ENCODE peak calls at places on chromosomes 1 and 21, in nine cellular contexts. One of them, this sample, is unnamed.

GRCh38 chr1:206142770-206143169 is 25.6 kb upstream of the AVPR1B start:
- DNase-seq in testis: no peak
- DNase-seq in pons: no peak
- DNase-seq in RWPE1: no peak
- DNase-seq in GM13977: no peak
- DNase-seq in NCI-H774: no peak
- DNase-seq in H9: no peak
- DNase-seq in SHP77: no peak
- DNase-seq in activated CD4-positive, CD25-positive, alpha-beta regulatory T cell treated with anti-CD3 and anti-CD28 coated beads, Interleukin-2, amount 50 U/mL, for 72 hours: no peak
- DNase-seq in this sample: no peak

GRCh38 chr1:30786264-30786991 is 28.9 kb upstream of the LAPTM5 start:
- DNase-seq in testis: no peak
- DNase-seq in pons: peak; percentile 79
- DNase-seq in RWPE1: no peak
- DNase-seq in GM13977: no peak
- DNase-seq in NCI-H774: no peak
- DNase-seq in H9: no peak
- DNase-seq in SHP77: no peak
- DNase-seq in activated CD4-positive, CD25-positive, alpha-beta regulatory T cell treated with anti-CD3 and anti-CD28 coated beads, Interleukin-2, amount 50 U/mL, for 72 hours: no peak
- DNase-seq in this sample: no peak

GRCh38 chr1:6443339-6444115 is 19.0 kb downstream of the ESPN start:
- DNase-seq in testis: no peak
- DNase-seq in pons: no peak
- DNase-seq in RWPE1: no peak
- DNase-seq in GM13977: no peak
- DNase-seq in NCI-H774: no peak
- DNase-seq in H9: no peak
- DNase-seq in SHP77: no peak
- DNase-seq in activated CD4-positive, CD25-positive, alpha-beta regulatory T cell treated with anti-CD3 and anti-CD28 coated beads, Interleukin-2, amount 50 U/mL, for 72 hours: no peak
- DNase-seq in this sample: no peak

GRCh38 chr21:34992736-34993135 is 56.4 kb downstream of the RUNX1 start:
- DNase-seq in testis: no peak
- DNase-seq in pons: no peak
- DNase-seq in RWPE1: no peak
- DNase-seq in GM13977: no peak
- DNase-seq in NCI-H774: no peak
- DNase-seq in H9: no peak
- DNase-seq in SHP77: no peak
- DNase-seq in activated CD4-positive, CD25-positive, alpha-beta regulatory T cell treated with anti-CD3 and anti-CD28 coated beads, Interleukin-2, amount 50 U/mL, for 72 hours: no peak
- DNase-seq in this sample: no peak

GRCh38 chr1:41006942-41007865 is 14.3 kb downstream of the SLFNL1 start:
- DNase-seq in testis: no peak
- DNase-seq in pons: no peak
- DNase-seq in RWPE1: peak; percentile 94
- DNase-seq in GM13977: no peak
- DNase-seq in NCI-H774: no peak
- DNase-seq in H9: no peak
- DNase-seq in SHP77: no peak
- DNase-seq in activated CD4-positive, CD25-positive, alpha-beta regulatory T cell treated with anti-CD3 and anti-CD28 coated beads, Interleukin-2, amount 50 U/mL, for 72 hours: no peak
- DNase-seq in this sample: no peak

GRCh38 chr1:212979340-212980122 is 29.2 kb downstream of the VASH2 start:
- DNase-seq in testis: no peak
- DNase-seq in pons: no peak
- DNase-seq in RWPE1: no peak
- DNase-seq in GM13977: peak; percentile 66
- DNase-seq in NCI-H774: no peak
- DNase-seq in H9: peak; percentile 23
- DNase-seq in SHP77: no peak
- DNase-seq in activated CD4-positive, CD25-positive, alpha-beta regulatory T cell treated with anti-CD3 and anti-CD28 coated beads, Interleukin-2, amount 50 U/mL, for 72 hours: no peak
- DNase-seq in this sample: no peak

GRCh38 chr1:27528701-27529637 is 39.0 kb upstream of the WASF2 start:
- DNase-seq in testis: peak; percentile 92
- DNase-seq in pons: peak; percentile 72
- DNase-seq in RWPE1: no peak
- DNase-seq in GM13977: no peak
- DNase-seq in NCI-H774: peak; percentile 24
- DNase-seq in H9: no peak
- DNase-seq in SHP77: peak; percentile 71
- DNase-seq in activated CD4-positive, CD25-positive, alpha-beta regulatory T cell treated with anti-CD3 and anti-CD28 coated beads, Interleukin-2, amount 50 U/mL, for 72 hours: no peak
- DNase-seq in this sample: peak; percentile 64

GRCh38 chr1:173601588-173601987 is 1.3 kb downstream of the SLC9C2 start:
- DNase-seq in testis: no peak
- DNase-seq in pons: no peak
- DNase-seq in RWPE1: no peak
- DNase-seq in GM13977: no peak
- DNase-seq in NCI-H774: no peak
- DNase-seq in H9: no peak
- DNase-seq in SHP77: no peak
- DNase-seq in activated CD4-positive, CD25-positive, alpha-beta regulatory T cell treated with anti-CD3 and anti-CD28 coated beads, Interleukin-2, amount 50 U/mL, for 72 hours: no peak
- DNase-seq in this sample: no peak

GRCh38 chr21:45574081-45574501 is 31.9 kb upstream of the SLC19A1 start:
- DNase-seq in testis: no peak
- DNase-seq in pons: no peak
- DNase-seq in RWPE1: no peak
- DNase-seq in GM13977: no peak
- DNase-seq in NCI-H774: no peak
- DNase-seq in H9: peak; percentile 39
- DNase-seq in SHP77: no peak
- DNase-seq in activated CD4-positive, CD25-positive, alpha-beta regulatory T cell treated with anti-CD3 and anti-CD28 coated beads, Interleukin-2, amount 50 U/mL, for 72 hours: peak; percentile 17
- DNase-seq in this sample: no peak

GRCh38 chr1:34800214-34800613 is 7.4 kb downstream of the GJA4 start:
- DNase-seq in testis: no peak
- DNase-seq in pons: no peak
- DNase-seq in RWPE1: no peak
- DNase-seq in GM13977: no peak
- DNase-seq in NCI-H774: no peak
- DNase-seq in H9: no peak
- DNase-seq in SHP77: no peak
- DNase-seq in activated CD4-positive, CD25-positive, alpha-beta regulatory T cell treated with anti-CD3 and anti-CD28 coated beads, Interleukin-2, amount 50 U/mL, for 72 hours: no peak
- DNase-seq in this sample: no peak

GRCh38 chr21:37653201-37653600 is 263.1 kb downstream of the KCNJ6 start:
- DNase-seq in testis: no peak
- DNase-seq in pons: no peak
- DNase-seq in RWPE1: no peak
- DNase-seq in GM13977: no peak
- DNase-seq in NCI-H774: no peak
- DNase-seq in H9: no peak
- DNase-seq in SHP77: no peak
- DNase-seq in activated CD4-positive, CD25-positive, alpha-beta regulatory T cell treated with anti-CD3 and anti-CD28 coated beads, Interleukin-2, amount 50 U/mL, for 72 hours: no peak
- DNase-seq in this sample: no peak

GRCh38 chr1:245353411-245353810 is 198.6 kb downstream of the KIF26B start:
- DNase-seq in testis: no peak
- DNase-seq in pons: no peak
- DNase-seq in RWPE1: no peak
- DNase-seq in GM13977: no peak
- DNase-seq in NCI-H774: no peak
- DNase-seq in H9: no peak
- DNase-seq in SHP77: no peak
- DNase-seq in activated CD4-positive, CD25-positive, alpha-beta regulatory T cell treated with anti-CD3 and anti-CD28 coated beads, Interleukin-2, amount 50 U/mL, for 72 hours: no peak
- DNase-seq in this sample: no peak

GRCh38 chr1:227891955-227892871 is 55.5 kb downstream of the WNT9A start:
- DNase-seq in testis: peak; percentile 11
- DNase-seq in pons: no peak
- DNase-seq in RWPE1: no peak
- DNase-seq in GM13977: no peak
- DNase-seq in NCI-H774: no peak
- DNase-seq in H9: peak; percentile 53
- DNase-seq in SHP77: no peak
- DNase-seq in activated CD4-positive, CD25-positive, alpha-beta regulatory T cell treated with anti-CD3 and anti-CD28 coated beads, Interleukin-2, amount 50 U/mL, for 72 hours: peak; percentile 28
- DNase-seq in this sample: peak; percentile 61

GRCh38 chr21:29477941-29478340 is 179.2 kb downstream of the BACH1 start:
- DNase-seq in testis: no peak
- DNase-seq in pons: no peak
- DNase-seq in RWPE1: no peak
- DNase-seq in GM13977: no peak
- DNase-seq in NCI-H774: no peak
- DNase-seq in H9: no peak
- DNase-seq in SHP77: no peak
- DNase-seq in activated CD4-positive, CD25-positive, alpha-beta regulatory T cell treated with anti-CD3 and anti-CD28 coated beads, Interleukin-2, amount 50 U/mL, for 72 hours: no peak
- DNase-seq in this sample: no peak

GRCh38 chr1:231636157-231636556 is 9.6 kb downstream of the DISC1 start:
- DNase-seq in testis: no peak
- DNase-seq in pons: no peak
- DNase-seq in RWPE1: no peak
- DNase-seq in GM13977: no peak
- DNase-seq in NCI-H774: peak; percentile 10
- DNase-seq in H9: no peak
- DNase-seq in SHP77: peak; percentile 70
- DNase-seq in activated CD4-positive, CD25-positive, alpha-beta regulatory T cell treated with anti-CD3 and anti-CD28 coated beads, Interleukin-2, amount 50 U/mL, for 72 hours: no peak
- DNase-seq in this sample: peak; percentile 80

GRCh38 chr1:171210355-171210754 is 25.3 kb downstream of the FMO2 start:
- DNase-seq in testis: no peak
- DNase-seq in pons: no peak
- DNase-seq in RWPE1: no peak
- DNase-seq in GM13977: no peak
- DNase-seq in NCI-H774: no peak
- DNase-seq in H9: no peak
- DNase-seq in SHP77: no peak
- DNase-seq in activated CD4-positive, CD25-positive, alpha-beta regulatory T cell treated with anti-CD3 and anti-CD28 coated beads, Interleukin-2, amount 50 U/mL, for 72 hours: no peak
- DNase-seq in this sample: no peak

GRCh38 chr1:244005455-244005854 is 45.6 kb upstream of the ZBTB18 start:
- DNase-seq in testis: no peak
- DNase-seq in pons: no peak
- DNase-seq in RWPE1: no peak
- DNase-seq in GM13977: no peak
- DNase-seq in NCI-H774: no peak
- DNase-seq in H9: no peak
- DNase-seq in SHP77: no peak
- DNase-seq in activated CD4-positive, CD25-positive, alpha-beta regulatory T cell treated with anti-CD3 and anti-CD28 coated beads, Interleukin-2, amount 50 U/mL, for 72 hours: no peak
- DNase-seq in this sample: no peak

GRCh38 chr1:57798499-57798898 is 374.6 kb upstream of the DAB1 start:
- DNase-seq in testis: no peak
- DNase-seq in pons: no peak
- DNase-seq in RWPE1: no peak
- DNase-seq in GM13977: no peak
- DNase-seq in NCI-H774: no peak
- DNase-seq in H9: no peak
- DNase-seq in SHP77: no peak
- DNase-seq in activated CD4-positive, CD25-positive, alpha-beta regulatory T cell treated with anti-CD3 and anti-CD28 coated beads, Interleukin-2, amount 50 U/mL, for 72 hours: no peak
- DNase-seq in this sample: no peak